ENCODE peak calls at places on chromosomes 4 and X, in nine cellular contexts. V is EH; X is hepatocyte; P is NCI-H774; Y is stimulated activated CD4-positive, alpha-beta T cell treated with anti-CD3 and anti-CD28 coated beads, TNF-alpha, amount 100 ng/mL, for 1 hour; R is coronary artery; E is endothelial cell; L is activated T-cell treated with anti-CD3 and anti-CD28 coated beads, Interleukin-2, amount 50 U/mL, for 1 hour; M is mammary epithelial cell. H is an unnamed sample.

GRCh38 chr4:24105183-24106039 is 215.6 kb upstream of the PPARGC1A start:
- DNase-seq in V (peak; percentile 97), X (peak; percentile 28), P (no peak), Y (no peak), R (no peak), E (no peak), L (no peak), M (peak; percentile 2), H (no peak)

GRCh38 chrX:140040397-140040796 is 75.1 kb upstream of the CXorf66 start:
- DNase-seq in V (peak; percentile 20), X (peak; percentile 61), P (no peak), Y (no peak), R (no peak), E (no peak), L (no peak), M (peak; percentile 46), H (no peak)

GRCh38 chrX:154822029-154822428 is 12.4 kb downstream of the SMIM9 start:
- DNase-seq in V (no peak), X (no peak), P (no peak), Y (no peak), R (no peak), E (no peak), L (no peak), M (no peak), H (no peak)

GRCh38 chr4:47145630-47146029 is 114.3 kb downstream of the GABRB1 start:
- DNase-seq in V (peak; percentile 68), X (peak; percentile 76), P (no peak), Y (no peak), R (no peak), E (no peak), L (no peak), M (peak; percentile 36), H (no peak)

GRCh38 chr4:7705602-7706001 is 234.1 kb downstream of the AFAP1 start:
- DNase-seq in V (no peak), X (no peak), P (no peak), Y (no peak), R (no peak), E (no peak), L (no peak), M (no peak), H (no peak)

GRCh38 chrX:5595570-5595969 is 633.1 kb downstream of the NLGN4X start:
- DNase-seq in V (no peak), X (no peak), P (no peak), Y (no peak), R (no peak), E (no peak), L (no peak), M (no peak), H (no peak)

GRCh38 chr4:84733343-84734033 is 150.6 kb downstream of the CDS1 start:
- DNase-seq in V (no peak), X (no peak), P (no peak), Y (no peak), R (no peak), E (no peak), L (no peak), M (no peak), H (no peak)

GRCh38 chr4:56666279-56666678 is 14.8 kb downstream of the HOPX start:
- DNase-seq in V (no peak), X (no peak), P (no peak), Y (no peak), R (no peak), E (no peak), L (no peak), M (no peak), H (no peak)

GRCh38 chr4:101761405-101761804 is 29.1 kb upstream of the BANK1 start:
- DNase-seq in V (no peak), X (no peak), P (no peak), Y (no peak), R (no peak), E (no peak), L (no peak), M (no peak), H (no peak)

GRCh38 chrX:63784902-63785692 is at the start of gene ARHGEF9:
- DNase-seq in V (peak; percentile 12), X (peak; percentile 70), P (no peak), Y (no peak), R (no peak), E (peak; percentile 34), L (no peak), M (no peak), H (peak; percentile 25)

GRCh38 chrX:129653985-129654651 is 638 bp downstream of the APLN start:
- DNase-seq in V (peak; percentile 24), X (peak; percentile 34), P (peak; percentile 37), Y (no peak), R (peak; percentile 67), E (no peak), L (peak; percentile 37), M (peak; percentile 23), H (peak; percentile 47)

H was measured in activated naive CD8-positive, alpha-beta T cell treated with anti-CD3 and anti-CD28 coated beads, Interleukin-2, amount 10 ng/mL, durations not matched to agents 7 days and 5 days.